ENCODE peak calls at places on chromosome 14, in eight cellular contexts. M is GOT3; R is astrocyte; G is HEK293T; F is Calu3; H is naive thymus-derived CD8-positive, alpha-beta T cell; O is small intestine; P is Kasumi-1. J is an unnamed sample.

GRCh38 chr14:59755388-59755787 is 115.2 kb downstream of the RTN1 start:
- DNase-seq in G (no peak), O (no peak), R (no peak), P (no peak), H (no peak), M (no peak), F (no peak), J (no peak)

GRCh38 chr14:31566456-31566855 is 5.3 kb downstream of the NUBPL start:
- DNase-seq in M (no peak), R (peak), F (no peak), G (no peak), O (no peak), P (no peak), H (no peak), J (no peak)

GRCh38 chr14:106844608-106845285 is 1318.4 kb downstream of the TMEM121 start:
- DNase-seq in F (peak), O (peak), G (no peak), H (peak), M (no peak), P (peak), R (no peak), J (peak)

GRCh38 chr14:72943876-72944430 is 17.7 kb downstream of the DCAF4 start:
- DNase-seq in O (no peak), P (no peak), M (no peak), G (no peak), H (no peak), F (no peak), R (no peak), J (no peak)

GRCh38 chr14:53109028-53109687 is 44.0 kb downstream of the DDHD1 start:
- DNase-seq in M (no peak), H (peak), R (no peak), O (peak), F (no peak), P (peak), G (no peak), J (no peak)

GRCh38 chr14:51938137-51938536 is 51.2 kb upstream of the RTRAF start:
- DNase-seq in H (no peak), O (no peak), P (no peak), G (no peak), F (no peak), R (no peak), M (no peak), J (no peak)

GRCh38 chr14:89276424-89276975 is 140.5 kb downstream of the FOXN3 start:
- DNase-seq in R (peak), H (no peak), O (no peak), G (no peak), P (no peak), M (no peak), F (no peak), J (no peak)

GRCh38 chr14:74846168-74846567 is 29.8 kb downstream of the PROX2 start:
- DNase-seq in P (no peak), R (peak), F (no peak), G (no peak), O (no peak), M (no peak), H (no peak), J (no peak)

GRCh38 chr14:87055007-87055406 is 938.0 kb downstream of the GALC start:
- DNase-seq in G (no peak), F (no peak), P (no peak), H (no peak), R (no peak), O (no peak), M (no peak), J (no peak)

GRCh38 chr14:52873096-52873495 is 77.8 kb downstream of the FERMT2 start:
- DNase-seq in G (no peak), R (no peak), H (no peak), M (no peak), O (no peak), P (no peak), F (no peak), J (no peak)

GRCh38 chr14:47988175-47988574 is 312.8 kb upstream of the MDGA2 start:
- DNase-seq in R (no peak), M (no peak), P (no peak), H (no peak), F (no peak), O (no peak), G (no peak), J (no peak)

GRCh38 chr14:76928301-76928700 is 100.2 kb downstream of the IRF2BPL start:
- DNase-seq in M (no peak), O (no peak), P (no peak), G (no peak), H (no peak), R (no peak), F (no peak), J (no peak)

GRCh38 chr14:45715946-45716345 is 462.9 kb upstream of the MIS18BP1 start:
- DNase-seq in P (no peak), O (no peak), G (no peak), F (no peak), H (no peak), M (no peak), R (no peak), J (no peak)

GRCh38 chr14:20682435-20683124 is 1.8 kb upstream of the RNASE4 start:
- DNase-seq in F (peak), G (peak), H (peak), O (peak), M (peak), R (peak), P (peak), J (peak)

GRCh38 chr14:106605548-106606448 is 1079.4 kb downstream of the TMEM121 start:
- DNase-seq in F (peak), M (no peak), P (peak), H (peak), O (peak), G (peak), R (no peak), J (peak)

GRCh38 chr14:24613241-24613640 is 3.8 kb upstream of the GZMH start:
- DNase-seq in H (no peak), G (no peak), M (no peak), R (no peak), F (no peak), P (peak), O (no peak), J (no peak)

GRCh38 chr14:55052259-55052930 is 948 bp downstream of the MAPK1IP1L start:
- DNase-seq in P (peak), O (no peak), R (peak), F (no peak), G (no peak), H (no peak), M (no peak), J (no peak)

GRCh38 chr14:95364481-95365209 is 44.9 kb upstream of the CLMN start:
- DNase-seq in R (no peak), P (no peak), F (no peak), M (no peak), G (no peak), O (no peak), H (no peak), J (no peak)

GRCh38 chr14:51677276-51677675 is 25.6 kb downstream of the FRMD6 start:
- DNase-seq in P (no peak), F (no peak), H (no peak), O (no peak), M (no peak), R (peak), G (no peak), J (no peak)

GRCh38 chr14:93049867-93050331 is 65.8 kb downstream of the ITPK1 start:
- DNase-seq in P (no peak), R (no peak), M (no peak), H (no peak), O (no peak), G (no peak), F (no peak), J (no peak)

GRCh38 chr14:31926652-31927347 is 150.3 kb upstream of the ARHGAP5 start:
- DNase-seq in P (no peak), O (no peak), R (no peak), M (no peak), H (no peak), G (no peak), F (no peak), J (no peak)

GRCh38 chr14:102805941-102806340 is 28.7 kb downstream of the TRAF3 start:
- DNase-seq in O (no peak), M (no peak), H (no peak), P (no peak), R (no peak), F (no peak), G (no peak), J (no peak)

GRCh38 chr14:71658261-71658860 is 273.9 kb upstream of the RGS6 start:
- DNase-seq in P (no peak), O (no peak), G (no peak), M (no peak), H (no peak), F (no peak), R (peak), J (no peak)

GRCh38 chr14:44712095-44712822 is 205.2 kb upstream of the FSCB start:
- DNase-seq in H (no peak), R (no peak), F (no peak), P (no peak), G (no peak), O (no peak), M (no peak), J (no peak)

GRCh38 chr14:105881021-105881930 is 354.9 kb downstream of the TMEM121 start:
- DNase-seq in G (no peak), H (no peak), O (no peak), R (no peak), F (no peak), P (no peak), M (no peak), J (peak)

GRCh38 chr14:68862954-68863594 is 70.2 kb upstream of the ZFP36L1 start:
- DNase-seq in M (no peak), P (peak), F (peak), H (peak), O (peak), G (peak), R (peak), J (peak)

GRCh38 chr14:23160924-23161522 is 22.4 kb downstream of the SLC7A8 start:
- DNase-seq in G (no peak), R (peak), M (no peak), O (peak), F (no peak), H (no peak), P (no peak), J (peak)

GRCh38 chr14:100771121-100771800 is 44.6 kb downstream of the DLK1 start:
- DNase-seq in O (no peak), M (no peak), G (no peak), P (peak), R (no peak), H (no peak), F (no peak), J (no peak)

GRCh38 chr14:20799955-20800544 is 2.6 kb downstream of the RNASE1 start:
- DNase-seq in P (peak), R (no peak), H (no peak), M (no peak), F (peak), G (no peak), O (peak), J (peak)

GRCh38 chr14:22977684-22978486 is 4.5 kb downstream of the AJUBA start:
- DNase-seq in O (peak), G (no peak), M (no peak), F (peak), P (no peak), H (no peak), R (peak), J (no peak)

GRCh38 chr14:39138450-39138849 is 24.3 kb downstream of the GEMIN2 start:
- DNase-seq in R (no peak), F (no peak), M (no peak), P (no peak), H (no peak), G (no peak), O (no peak), J (no peak)

GRCh38 chr14:93078830-93079229 is 36.9 kb downstream of the ITPK1 start:
- DNase-seq in P (no peak), O (no peak), G (no peak), F (no peak), R (peak), M (no peak), H (no peak), J (no peak)

GRCh38 chr14:67446371-67447032 is 34.5 kb upstream of the PLEK2 start:
- DNase-seq in O (peak), G (no peak), R (no peak), F (no peak), H (no peak), P (no peak), M (no peak), J (no peak)

GRCh38 chr14:30069536-30069935 is 141.9 kb upstream of the PRKD1 start:
- DNase-seq in P (no peak), M (no peak), G (no peak), R (peak), F (no peak), H (no peak), O (no peak), J (no peak)

GRCh38 chr14:77077040-77077439 is 21.0 kb upstream of the CIPC start:
- DNase-seq in R (no peak), G (no peak), O (no peak), H (no peak), F (no peak), M (no peak), P (no peak), J (no peak)

GRCh38 chr14:31964979-31965734 is 111.9 kb upstream of the ARHGAP5 start:
- DNase-seq in G (no peak), H (no peak), F (no peak), P (no peak), R (no peak), O (no peak), M (no peak), J (no peak)

GRCh38 chr14:55065411-55065810 is 14.0 kb downstream of the MAPK1IP1L start:
- DNase-seq in R (no peak), H (no peak), F (no peak), M (no peak), G (no peak), O (no peak), P (no peak), J (no peak)

GRCh38 chr14:24430682-24431568 is 1.2 kb downstream of the KHNYN start:
- DNase-seq in O (no peak), H (peak), R (no peak), P (no peak), F (no peak), G (no peak), M (no peak), J (no peak)

GRCh38 chr14:24408764-24409163 is 10.0 kb downstream of the NYNRIN start:
- DNase-seq in F (no peak), R (no peak), O (no peak), P (no peak), M (no peak), H (no peak), G (no peak), J (no peak)

GRCh38 chr14:80278293-80279037 is 67.2 kb upstream of the DIO2 start:
- DNase-seq in O (peak), H (no peak), M (no peak), F (no peak), G (no peak), P (no peak), R (peak), J (no peak)

J was measured in Right ventricle myocardium inferior.